ENCODE peak calls at places on chromosomes 11 and 22, in four cellular contexts. One of them, this sample, is unnamed.

GRCh38 chr11:115659061-115659963 is 155.1 kb upstream of the CADM1 start:
- DNase-seq in anterior cingulate cortex: no peak
- DNase-seq in activated T-helper 1 cell treated with Interleukin-2 at 50 U/mL for 16 hours: no peak
- DNase-seq in astrocyte of the spinal cord: peak
- DNase-seq in this sample: no peak

GRCh38 chr22:46007003-46007847 is 30.3 kb upstream of the WNT7B start:
- DNase-seq in astrocyte of the spinal cord: peak
- DNase-seq in anterior cingulate cortex: no peak
- DNase-seq in activated T-helper 1 cell treated with Interleukin-2 at 50 U/mL for 16 hours: no peak
- DNase-seq in this sample: peak

GRCh38 chr11:82867495-82868082 is 32.6 kb downstream of the PRCP start:
- DNase-seq in activated T-helper 1 cell treated with Interleukin-2 at 50 U/mL for 16 hours: peak
- DNase-seq in astrocyte of the spinal cord: peak
- DNase-seq in anterior cingulate cortex: peak
- DNase-seq in this sample: no peak

GRCh38 chr11:60145677-60146076 is 37.2 kb downstream of the MS4A6A start:
- DNase-seq in anterior cingulate cortex: no peak
- DNase-seq in astrocyte of the spinal cord: no peak
- DNase-seq in activated T-helper 1 cell treated with Interleukin-2 at 50 U/mL for 16 hours: no peak
- DNase-seq in this sample: no peak

GRCh38 chr11:75333022-75333806 is 18.2 kb downstream of the ARRB1 start:
- DNase-seq in anterior cingulate cortex: no peak
- DNase-seq in activated T-helper 1 cell treated with Interleukin-2 at 50 U/mL for 16 hours: no peak
- DNase-seq in astrocyte of the spinal cord: no peak
- DNase-seq in this sample: no peak

GRCh38 chr11:64036081-64037026 is 623 bp downstream of the FLRT1 start:
- DNase-seq in activated T-helper 1 cell treated with Interleukin-2 at 50 U/mL for 16 hours: no peak
- DNase-seq in astrocyte of the spinal cord: peak
- DNase-seq in anterior cingulate cortex: peak
- DNase-seq in this sample: no peak

GRCh38 chr22:38026130-38027111 is 30.8 kb upstream of the PICK1 start:
- DNase-seq in anterior cingulate cortex: peak
- DNase-seq in activated T-helper 1 cell treated with Interleukin-2 at 50 U/mL for 16 hours: no peak
- DNase-seq in astrocyte of the spinal cord: no peak
- DNase-seq in this sample: no peak

GRCh38 chr22:46363611-46364321 is 28.3 kb downstream of the TRMU start:
- DNase-seq in activated T-helper 1 cell treated with Interleukin-2 at 50 U/mL for 16 hours: no peak
- DNase-seq in anterior cingulate cortex: no peak
- DNase-seq in astrocyte of the spinal cord: no peak
- DNase-seq in this sample: no peak

GRCh38 chr11:35163209-35163608 is 24.2 kb downstream of the CD44 start:
- DNase-seq in astrocyte of the spinal cord: no peak
- DNase-seq in activated T-helper 1 cell treated with Interleukin-2 at 50 U/mL for 16 hours: no peak
- DNase-seq in anterior cingulate cortex: no peak
- DNase-seq in this sample: no peak

GRCh38 chr22:50507421-50507990 is at the start of gene LMF2:
- DNase-seq in anterior cingulate cortex: no peak
- DNase-seq in activated T-helper 1 cell treated with Interleukin-2 at 50 U/mL for 16 hours: peak
- DNase-seq in astrocyte of the spinal cord: no peak
- DNase-seq in this sample: peak

GRCh38 chr11:16958833-16959232 is 55.4 kb downstream of the PLEKHA7 start:
- DNase-seq in astrocyte of the spinal cord: no peak
- DNase-seq in activated T-helper 1 cell treated with Interleukin-2 at 50 U/mL for 16 hours: no peak
- DNase-seq in anterior cingulate cortex: no peak
- DNase-seq in this sample: no peak

GRCh38 chr11:114166897-114167323 is 107.4 kb downstream of the ZBTB16 start:
- DNase-seq in astrocyte of the spinal cord: peak
- DNase-seq in activated T-helper 1 cell treated with Interleukin-2 at 50 U/mL for 16 hours: no peak
- DNase-seq in anterior cingulate cortex: no peak
- DNase-seq in this sample: peak

GRCh38 chr11:115170133-115170815 is 333.9 kb downstream of the CADM1 start:
- DNase-seq in activated T-helper 1 cell treated with Interleukin-2 at 50 U/mL for 16 hours: no peak
- DNase-seq in anterior cingulate cortex: no peak
- DNase-seq in astrocyte of the spinal cord: peak
- DNase-seq in this sample: no peak

GRCh38 chr11:132131962-132132361 is 761.5 kb downstream of the NTM start:
- DNase-seq in activated T-helper 1 cell treated with Interleukin-2 at 50 U/mL for 16 hours: no peak
- DNase-seq in anterior cingulate cortex: no peak
- DNase-seq in astrocyte of the spinal cord: no peak
- DNase-seq in this sample: no peak

GRCh38 chr11:47187723-47188122 is 1.5 kb upstream of the PACSIN3 start:
- DNase-seq in anterior cingulate cortex: no peak
- DNase-seq in activated T-helper 1 cell treated with Interleukin-2 at 50 U/mL for 16 hours: no peak
- DNase-seq in astrocyte of the spinal cord: no peak
- DNase-seq in this sample: no peak

This sample was measured in posterior vena cava.